ENCODE peak calls at places on chromosomes 2 and 18, in nine cellular contexts. Q is heart left ventricle; M is HCT116; S is Peyer's patch; Z is RWPE2; A is mucosa of descending colon; K is CD8-positive, alpha-beta memory T cell; L is right atrium auricular region; D is thoracic aorta. H is an unnamed sample.

GRCh38 chr2:235663877-235664276 is 170.0 kb downstream of the AGAP1 start:
- DNase-seq in Q (no peak), M (no peak), S (no peak), Z (no peak), A (no peak), K (no peak), L (no peak), D (no peak), H (no peak)

GRCh38 chr18:75757951-75758350 is 330.4 kb upstream of the SMIM21 start:
- DNase-seq in Q (no peak), M (no peak), S (no peak), Z (no peak), A (no peak), K (no peak), L (no peak), D (no peak), H (no peak)

GRCh38 chr2:233698740-233699139 is 6.0 kb downstream of the UGT1A6 start:
- DNase-seq in Q (no peak), M (no peak), S (no peak), Z (no peak), A (no peak), K (no peak), L (no peak), D (no peak), H (no peak)

GRCh38 chr2:173681891-173682655 is 283.1 kb downstream of the SP3 start:
- DNase-seq in Q (no peak), M (no peak), S (no peak), Z (no peak), A (no peak), K (no peak), L (no peak), D (no peak), H (no peak)

GRCh38 chr2:88180594-88181240 is 10.6 kb downstream of the THNSL2 start:
- DNase-seq in Q (no peak), M (no peak), S (no peak), Z (no peak), A (no peak), K (no peak), L (no peak), D (no peak), H (no peak)

GRCh38 chr2:71557321-71557720 is 104.0 kb downstream of the DYSF start:
- DNase-seq in Q (no peak), M (no peak), S (peak; percentile 30), Z (no peak), A (no peak), K (no peak), L (no peak), D (no peak), H (no peak)

GRCh38 chr18:32278148-32278799 is 88.4 kb downstream of the MEP1B start:
- DNase-seq in Q (no peak), M (no peak), S (no peak), Z (no peak), A (peak; percentile 66), K (no peak), L (no peak), D (no peak), H (no peak)

GRCh38 chr2:75432761-75433361 is 127.9 kb downstream of the EVA1A start:
- DNase-seq in Q (no peak), M (no peak), S (no peak), Z (no peak), A (no peak), K (no peak), L (no peak), D (no peak), H (peak; percentile 45)

GRCh38 chr18:67400502-67401117 is 115.9 kb downstream of the DSEL start:
- DNase-seq in Q (no peak), M (no peak), S (no peak), Z (no peak), A (no peak), K (no peak), L (no peak), D (no peak), H (no peak)

GRCh38 chr2:102736174-102736606 is 25.6 kb upstream of the TMEM182 start:
- DNase-seq in Q (no peak), M (no peak), S (peak; percentile 74), Z (no peak), A (peak; percentile 63), K (peak; percentile 49), L (no peak), D (no peak), H (no peak)

GRCh38 chr2:159125858-159126257 is 157.4 kb downstream of the TANC1 start:
- DNase-seq in Q (no peak), M (no peak), S (no peak), Z (no peak), A (no peak), K (no peak), L (no peak), D (no peak), H (no peak)

GRCh38 chr2:195486987-195487644 is 169.9 kb upstream of the SLC39A10 start:
- DNase-seq in Q (no peak), M (peak; percentile 7), S (no peak), Z (no peak), A (peak; percentile 8), K (no peak), L (no peak), D (no peak), H (no peak)

GRCh38 chr2:21627938-21628337 is 504.2 kb downstream of the TDRD15 start:
- DNase-seq in Q (no peak), M (no peak), S (no peak), Z (no peak), A (no peak), K (no peak), L (no peak), D (no peak), H (no peak)

GRCh38 chr2:112904883-112905282 is 6.1 kb upstream of the IL37 start:
- DNase-seq in Q (no peak), M (no peak), S (no peak), Z (no peak), A (no peak), K (no peak), L (no peak), D (no peak), H (no peak)

GRCh38 chr2:21836261-21836660 is 712.5 kb downstream of the TDRD15 start:
- DNase-seq in Q (no peak), M (no peak), S (no peak), Z (no peak), A (no peak), K (no peak), L (no peak), D (no peak), H (no peak)

GRCh38 chr2:9178110-9178904 is 28.3 kb upstream of the ASAP2 start:
- DNase-seq in Q (no peak), M (no peak), S (no peak), Z (no peak), A (peak; percentile 65), K (no peak), L (no peak), D (no peak), H (peak; percentile 44)

GRCh38 chr18:13877133-13877532 is 38.2 kb downstream of the MC2R start:
- DNase-seq in Q (no peak), M (no peak), S (no peak), Z (no peak), A (no peak), K (no peak), L (no peak), D (no peak), H (peak; percentile 28)
- H3K4me3 ChIP-seq in Q (no peak overlapping the region), M (no peak overlapping the region), S (no peak overlapping the region), Z (no peak overlapping the region), A (no peak overlapping the region), K (no peak overlapping the region), L (no peak overlapping the region), D (no peak overlapping the region), H (no peak overlapping the region)

GRCh38 chr2:26785431-26786206 is at the start of gene CENPA:
- DNase-seq in Q (peak; percentile 97), M (peak; percentile 99), S (peak; percentile 97), Z (peak; percentile 96), A (peak; percentile 99), K (peak; percentile 97), L (peak; percentile 98), D (peak; percentile 93), H (peak; percentile 98)
- H3K4me1 ChIP-seq in Q (peaks cover 18% of the 10 kb centered on the region), M (peaks cover 20% of the 10 kb centered on the region), S (no peaks in the 10 kb centered on the region), Z (peaks cover 6% of the 10 kb centered on the region), A (peaks cover 9% of the 10 kb centered on the region), K (peaks cover 6% of the 10 kb centered on the region), L (no peaks in the 10 kb centered on the region), D (peaks cover 6% of the 10 kb centered on the region), H (peaks cover 4% of the 10 kb centered on the region)

GRCh38 chr18:9817286-9817685 is 68.5 kb upstream of the TXNDC2 start:
- DNase-seq in Q (no peak), M (no peak), S (no peak), Z (no peak), A (no peak), K (no peak), L (no peak), D (no peak), H (no peak)
- H3K36me3 ChIP-seq in Q (no peaks in the 10 kb centered on the region), M (no peaks in the 10 kb centered on the region), S (no peaks in the 10 kb centered on the region), Z (peaks cover 4% of the 10 kb centered on the region), A (no peaks in the 10 kb centered on the region), K (no peaks in the 10 kb centered on the region), L (no peaks in the 10 kb centered on the region), D (no peaks in the 10 kb centered on the region), H (peaks cover 4% of the 10 kb centered on the region)

GRCh38 chr2:25853038-25853638 is 25.1 kb downstream of the ASXL2 start:
- DNase-seq in Q (no peak), M (no peak), S (no peak), Z (no peak), A (no peak), K (no peak), L (no peak), D (no peak), H (no peak)

GRCh38 chr2:25855065-25855464 is 23.2 kb downstream of the ASXL2 start:
- DNase-seq in Q (no peak), M (no peak), S (no peak), Z (no peak), A (no peak), K (no peak), L (no peak), D (no peak), H (no peak)

GRCh38 chr2:25854613-25855012 is 23.7 kb downstream of the ASXL2 start:
- DNase-seq in Q (no peak), M (no peak), S (no peak), Z (no peak), A (no peak), K (no peak), L (no peak), D (no peak), H (no peak)

GRCh38 chr2:25856377-25856776 is 21.9 kb downstream of the ASXL2 start:
- DNase-seq in Q (no peak), M (no peak), S (no peak), Z (no peak), A (no peak), K (no peak), L (no peak), D (no peak), H (no peak)

DNA sequence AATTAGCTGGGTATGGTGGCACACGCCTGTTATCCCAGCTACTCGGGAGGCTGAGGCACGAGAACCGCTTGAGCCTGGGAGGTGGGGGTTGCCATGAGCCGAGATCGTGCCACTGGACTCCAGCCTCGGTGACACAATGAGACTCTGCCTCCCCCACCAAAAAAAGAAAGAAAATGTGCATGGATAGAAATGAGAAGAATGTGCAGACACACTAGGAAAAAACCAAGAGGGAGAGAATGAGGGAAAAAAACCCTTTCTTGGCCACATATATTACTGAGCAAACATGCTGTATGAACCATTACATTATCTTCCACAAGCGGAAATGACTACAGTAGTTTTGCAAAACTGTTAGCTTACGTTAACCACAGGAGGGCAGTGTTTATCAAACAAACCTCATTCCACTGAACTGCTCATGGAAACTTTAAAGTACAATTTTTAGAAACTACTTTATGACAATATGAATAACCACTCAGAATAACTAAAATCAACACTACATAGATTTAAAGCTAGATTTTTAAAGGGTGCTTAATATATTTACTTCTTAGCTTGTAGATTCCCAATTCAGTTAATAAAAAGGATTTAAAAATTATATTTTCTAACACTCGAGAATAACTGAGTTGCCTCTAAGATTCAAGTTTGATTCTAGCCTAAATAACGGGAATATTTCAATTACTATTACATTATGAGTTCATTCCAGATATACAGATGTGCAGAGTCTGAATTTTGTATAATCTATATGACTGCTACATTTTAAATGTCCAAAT is 26.4 kb downstream of the ASXL2 start:
- DNase-seq in Q (no peak), M (peak; percentile 41), S (no peak), Z (no peak), A (peak; percentile 35), K (no peak), L (no peak), D (no peak), H (peak; percentile 68)
- H3K4me3 ChIP-seq in Q (no peak overlapping the region), M (no peak overlapping the region), S (no peak overlapping the region), Z (no peak overlapping the region), A (no peak overlapping the region), K (no peak overlapping the region), L (no peak overlapping the region), D (peak overlapping the region; percentile 49), H (no peak overlapping the region)